ENCODE peak calls at places on chromosomes 7 and 10, in six cellular contexts. T, X, H, A, E and J are unnamed samples.

GRCh38 chr10:7891634-7892033 is 73.3 kb downstream of the TAF3 start:
- DNase-seq in H (no peak), T (no peak), A (no peak), X (no peak), E (no peak), J (no peak)

GRCh38 chr7:105691692-105692564 is 110.6 kb upstream of the EFCAB10 start:
- DNase-seq in E (no peak), T (peak; percentile 74), X (peak; percentile 69), H (peak; percentile 80), A (no peak), J (peak; percentile 79)

GRCh38 chr7:100825760-100826545 is 1.4 kb downstream of the EPHB4 start:
- DNase-seq in H (no peak), A (peak; percentile 37), T (no peak), X (no peak), E (no peak), J (no peak)

GRCh38 chr7:43456200-43456599 is 126.7 kb upstream of the STK17A start:
- DNase-seq in E (peak; percentile 16), A (no peak), X (no peak), H (no peak), T (no peak), J (no peak)

GRCh38 chr10:2137549-2138174 is 400.3 kb upstream of the ADARB2 start:
- DNase-seq in X (no peak), T (no peak), E (no peak), H (no peak), A (peak; percentile 83), J (no peak)

GRCh38 chr10:21314234-21314633 is 211.2 kb downstream of the SKIDA1 start:
- DNase-seq in T (no peak), H (no peak), X (no peak), A (peak; percentile 86), E (no peak), J (no peak)

GRCh38 chr10:29465384-29465783 is 169.4 kb downstream of the SVIL start:
- DNase-seq in X (no peak), T (no peak), E (no peak), H (no peak), A (no peak), J (no peak)

GRCh38 chr10:34358729-34359128 is 456.4 kb downstream of the PARD3 start:
- DNase-seq in A (no peak), T (no peak), H (no peak), X (no peak), E (no peak), J (no peak)

GRCh38 chr7:28686418-28686800 is 271.7 kb downstream of the TRIL start:
- DNase-seq in A (peak; percentile 95), E (no peak), X (no peak), H (no peak), T (no peak), J (no peak)

GRCh38 chr7:13981070-13981469 is 8.4 kb downstream of the ETV1 start:
- DNase-seq in T (peak; percentile 65), X (no peak), E (no peak), H (no peak), A (peak; percentile 89), J (peak; percentile 78)

GRCh38 chr7:50864694-50865093 is 82.0 kb upstream of the GRB10 start:
- DNase-seq in E (no peak), X (no peak), T (no peak), H (no peak), A (peak; percentile 20), J (no peak)

GRCh38 chr10:97866524-97867219 is 17.0 kb downstream of the GOLGA7B start:
- DNase-seq in H (no peak), T (no peak), A (no peak), X (peak; percentile 35), E (no peak), J (no peak)

GRCh38 chr7:140217750-140218501 is 41.1 kb upstream of the KDM7A start:
- DNase-seq in T (no peak), X (no peak), A (no peak), E (no peak), H (no peak), J (no peak)

GRCh38 chr7:46791180-46791579 is 790.7 kb downstream of the TNS3 start:
- DNase-seq in X (no peak), T (no peak), H (no peak), E (no peak), A (peak; percentile 20), J (no peak)

GRCh38 chr10:104314591-104315485 is 23.4 kb downstream of the ITPRIP start:
- DNase-seq in A (no peak), T (no peak), E (no peak), H (no peak), X (no peak), J (no peak)

GRCh38 chr7:55965805-55966421 is 1.5 kb downstream of the NIPSNAP2 start:
- DNase-seq in H (no peak), A (no peak), E (no peak), X (no peak), T (no peak), J (no peak)

GRCh38 chr7:115409682-115410426 is 488.0 kb downstream of the MDFIC start:
- DNase-seq in E (no peak), X (no peak), T (no peak), H (no peak), A (no peak), J (no peak)

GRCh38 chr10:117004627-117005453 is at the start of gene SHTN1:
- DNase-seq in X (peak; percentile 93), T (peak; percentile 88), H (peak; percentile 1), A (peak; percentile 82), E (peak; percentile 75), J (peak; percentile 68)

GRCh38 chr7:95871078-95871848 is 98.9 kb downstream of the DYNC1I1 start:
- DNase-seq in A (peak; percentile 73), T (no peak), E (peak; percentile 22), X (no peak), H (no peak), J (no peak)

GRCh38 chr10:72333111-72334012 is 21.4 kb downstream of the DNAJB12 start:
- DNase-seq in X (no peak), H (no peak), A (no peak), E (no peak), T (no peak), J (no peak)

GRCh38 chr10:48751730-48752129 is 67.1 kb downstream of the WDFY4 start:
- DNase-seq in T (peak; percentile 4), X (no peak), H (no peak), E (no peak), A (no peak), J (peak; percentile 38)

GRCh38 chr7:112782498-112782897 is 7.7 kb downstream of the TMEM168 start:
- DNase-seq in A (no peak), X (no peak), H (no peak), E (no peak), T (no peak), J (no peak)

GRCh38 chr10:22437620-22438588 is 92.6 kb downstream of the SPAG6 start:
- DNase-seq in T (peak; percentile 34), E (peak; percentile 51), X (no peak), A (no peak), H (no peak), J (no peak)

GRCh38 chr10:119449760-119450461 is 92.6 kb downstream of the RGS10 start:
- DNase-seq in X (no peak), A (peak; percentile 42), T (peak; percentile 57), E (no peak), H (no peak), J (peak; percentile 75)

GRCh38 chr7:108004220-108005142 is 1.5 kb upstream of the LAMB1 start:
- DNase-seq in H (no peak), T (no peak), X (no peak), A (peak; percentile 53), E (no peak), J (no peak)

GRCh38 chr10:132302421-132302820 is 5.3 kb downstream of the STK32C start:
- DNase-seq in A (no peak), H (no peak), X (peak; percentile 43), T (no peak), E (no peak), J (no peak)

GRCh38 chr7:25575634-25576033 is 347.3 kb upstream of the NPVF start:
- DNase-seq in T (no peak), E (no peak), H (no peak), X (no peak), A (no peak), J (no peak)
- H3K27ac ChIP-seq in T (no peak overlapping the region), E (no peak overlapping the region), H (no peak overlapping the region), X (no peak overlapping the region), A (no peak overlapping the region), J (no peak overlapping the region)

GRCh38 chr10:110274629-110275028 is 30.1 kb downstream of the SMNDC1 start:
- DNase-seq in A (no peak), X (no peak), T (no peak), H (no peak), E (no peak), J (no peak)
- H3K27ac ChIP-seq in A (no peak overlapping the region), X (peak overlapping the region; percentile 21), T (no peak overlapping the region), H (no peak overlapping the region), E (peak overlapping the region; percentile 95), J (peak overlapping the region; percentile 84)

GRCh38 chr10:31466313-31466712 is 147.3 kb downstream of the ZEB1 start:
- DNase-seq in H (no peak), T (no peak), E (no peak), X (no peak), A (no peak), J (no peak)
- H3K27ac ChIP-seq in H (no peak overlapping the region), T (no peak overlapping the region), E (no peak overlapping the region), X (no peak overlapping the region), A (no peak overlapping the region), J (no peak overlapping the region)

DNA sequence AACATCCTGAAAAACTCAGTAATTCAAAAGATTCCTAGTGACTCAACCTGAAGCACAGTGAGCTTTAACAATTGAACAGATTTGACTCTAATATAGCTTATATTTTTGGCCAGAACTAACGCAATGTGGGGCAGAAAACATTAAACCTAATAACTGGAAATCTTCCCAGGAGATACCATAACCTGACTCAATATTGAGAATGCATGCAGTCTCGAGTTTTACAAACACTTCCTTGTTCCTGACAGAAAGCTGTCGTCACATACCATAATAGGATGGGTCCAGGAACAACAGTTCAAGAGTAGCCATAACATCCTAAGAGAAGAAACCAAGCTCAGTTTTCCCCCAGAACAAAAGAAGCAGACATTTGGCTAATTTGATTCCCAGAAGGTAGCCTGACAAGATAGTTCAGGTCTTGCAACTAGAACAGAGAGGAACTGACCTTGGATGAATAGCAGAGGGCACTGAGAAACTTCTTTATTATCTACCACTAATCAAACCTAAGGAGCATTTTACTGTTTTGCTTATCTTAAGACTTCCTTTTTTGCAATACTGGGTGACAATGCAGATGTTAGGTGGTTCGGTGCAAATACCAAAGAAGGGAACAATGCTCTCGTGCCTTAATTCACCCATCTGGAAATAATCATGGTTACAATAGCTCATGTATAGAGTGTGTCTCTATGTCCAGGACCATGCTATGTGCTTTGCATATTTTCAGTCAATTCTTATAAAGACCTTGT is 38.6 kb upstream of the ACSL5 start:
- DNase-seq in T (no peak), E (no peak), H (no peak), X (no peak), A (peak; percentile 12), J (no peak)
- H3K27ac ChIP-seq in T (no peak overlapping the region), E (no peak overlapping the region), H (no peak overlapping the region), X (no peak overlapping the region), A (no peak overlapping the region), J (no peak overlapping the region)

GRCh38 chr7:21617916-21618390 is 75.1 kb downstream of the DNAH11 start:
- DNase-seq in X (no peak), E (no peak), H (no peak), A (peak; percentile 2), T (peak; percentile 77), J (peak; percentile 85)
- H3K27ac ChIP-seq in X (no peak overlapping the region), E (no peak overlapping the region), H (no peak overlapping the region), A (no peak overlapping the region), T (no peak overlapping the region), J (peak overlapping the region; percentile 81)

GRCh38 chr7:149729586-149729982 is 43.8 kb downstream of the ZNF467 start:
- DNase-seq in E (no peak), H (no peak), A (no peak), X (peak; percentile 41), T (no peak), J (no peak)
- H3K27ac ChIP-seq in E (no peak overlapping the region), H (no peak overlapping the region), A (no peak overlapping the region), X (no peak overlapping the region), T (no peak overlapping the region), J (peak overlapping the region; percentile 81)

GRCh38 chr10:76429331-76429625 is 997.9 kb downstream of the LRMDA start:
- DNase-seq in A (no peak), E (no peak), X (no peak), H (no peak), T (no peak), J (no peak)
- H3K27ac ChIP-seq in A (no peak overlapping the region), E (no peak overlapping the region), X (peak overlapping the region; percentile 34), H (no peak overlapping the region), T (no peak overlapping the region), J (peak overlapping the region; percentile 80)